ENCODE peak calls at places on chromosomes 4 and X, in nine cellular contexts. Z, U, B, Y, O, T, S, A and Q are unnamed samples.

GRCh38 chr4:3226467-3226866 is 22.5 kb upstream of the MSANTD1 start:
- DNase-seq in Z (no peak), U (no peak), B (no peak), Y (no peak), O (no peak), T (no peak), S (no peak), A (no peak), Q (no peak)

GRCh38 chrX:10633722-10634121 is 13.3 kb upstream of the MID1 start:
- DNase-seq in Z (no peak), U (no peak), B (peak), Y (peak), O (peak), T (peak), S (peak), A (peak), Q (peak)

GRCh38 chr4:137685357-137685756 is 153.1 kb upstream of the PCDH18 start:
- DNase-seq in Z (no peak), U (no peak), B (no peak), Y (no peak), O (peak), T (no peak), S (no peak), A (no peak), Q (no peak)

GRCh38 chr4:23934915-23935314 is 45.1 kb upstream of the PPARGC1A start:
- DNase-seq in Z (peak), U (peak), B (no peak), Y (no peak), O (peak), T (peak), S (peak), A (peak), Q (peak)

GRCh38 chr4:139391731-139392130 is 62.2 kb upstream of the RAB33B start:
- DNase-seq in Z (no peak), U (no peak), B (no peak), Y (no peak), O (no peak), T (no peak), S (no peak), A (no peak), Q (no peak)

GRCh38 chr4:36241771-36242170 is 2.5 kb downstream of the ARAP2 start:
- DNase-seq in Z (no peak), U (no peak), B (no peak), Y (no peak), O (no peak), T (no peak), S (no peak), A (no peak), Q (no peak)

GRCh38 chr4:55372259-55372658 is 23.5 kb upstream of the TMEM165 start:
- DNase-seq in Z (no peak), U (no peak), B (no peak), Y (no peak), O (no peak), T (no peak), S (no peak), A (peak), Q (no peak)

GRCh38 chr4:137226900-137227299 is 305.4 kb downstream of the PCDH18 start:
- DNase-seq in Z (no peak), U (no peak), B (peak), Y (no peak), O (no peak), T (peak), S (no peak), A (no peak), Q (peak)

GRCh38 chr4:139167774-139168444 is 9.1 kb downstream of the ELF2 start:
- DNase-seq in Z (no peak), U (no peak), B (peak), Y (peak), O (peak), T (peak), S (no peak), A (peak), Q (peak)

GRCh38 chr4:173367285-173367684 is 3.5 kb upstream of the SAP30 start:
- DNase-seq in Z (no peak), U (no peak), B (no peak), Y (no peak), O (no peak), T (no peak), S (no peak), A (no peak), Q (peak)

GRCh38 chr4:176492648-176493302 is 173.0 kb downstream of the SPCS3 start:
- DNase-seq in Z (no peak), U (no peak), B (no peak), Y (no peak), O (no peak), T (no peak), S (no peak), A (no peak), Q (no peak)

DNA sequence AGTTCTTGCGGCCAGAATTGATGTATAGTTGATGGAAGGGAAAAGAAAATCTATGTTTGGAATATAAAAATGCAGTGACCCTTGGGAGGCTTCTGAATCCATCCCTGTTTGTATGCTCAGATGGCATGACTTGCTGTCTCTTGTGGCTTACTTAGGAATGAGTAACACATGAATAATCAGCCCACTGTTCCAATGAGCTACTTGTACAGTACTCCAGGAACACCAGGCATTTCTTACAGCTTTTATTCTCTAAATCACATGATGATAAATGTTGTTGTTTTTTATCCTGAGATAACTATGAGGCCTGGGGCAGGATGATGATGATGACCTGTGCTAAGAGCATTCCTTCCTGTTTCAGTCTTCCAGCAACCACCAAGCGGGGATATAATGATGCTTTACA is 18.9 kb downstream of the TMPRSS11E start:
- DNase-seq in Z (no peak), U (no peak), B (no peak), Y (no peak), O (peak), T (no peak), S (no peak), A (peak), Q (peak)
- H3K4me3 ChIP-seq in Z (no peak), U (no peak), B (no peak), Y (no peak), O (no peak), T (no peak), S (no peak), A (no peak), Q (no peak)

DNA sequence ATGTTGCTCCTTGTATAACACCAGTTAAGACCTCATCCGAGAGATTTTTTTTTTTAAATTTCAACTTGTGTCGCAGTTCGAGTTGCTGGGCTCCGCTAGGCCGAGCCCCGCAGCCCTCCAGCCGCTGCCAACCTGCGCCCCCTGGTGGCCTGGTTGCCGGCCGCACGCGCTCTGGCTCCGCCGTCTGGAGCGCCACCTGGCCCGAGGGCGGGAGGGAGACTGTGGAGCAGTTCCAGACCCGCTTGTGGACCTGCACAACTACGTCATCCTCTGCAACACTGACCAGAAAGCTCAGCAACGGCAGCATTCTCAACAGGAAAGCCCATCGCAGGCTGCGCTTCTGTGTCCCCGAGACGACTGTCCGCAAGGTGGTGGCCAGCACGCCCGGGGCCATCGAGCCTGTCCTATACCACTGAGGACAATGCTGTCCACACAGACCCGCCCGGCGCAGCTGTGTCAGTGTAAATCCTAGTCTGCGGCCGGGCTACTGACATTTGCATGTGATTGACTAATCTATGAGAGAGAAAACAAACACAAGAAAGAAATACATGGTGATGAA is 39.1 kb downstream of the ARL9 start:
- DNase-seq in Z (peak), U (peak), B (peak), Y (peak), O (peak), T (peak), S (peak), A (peak), Q (peak)
- TF ChIP-seq CTCF in Z (peak), U (no peak), B (peak), Y (peak), O (peak), T (peak), S (peak), A (peak), Q (peak)

GRCh38 chr4:15451866-15452765 is 17.6 kb upstream of the CC2D2A start:
- DNase-seq in Z (no peak), U (no peak), B (no peak), Y (peak), O (peak), T (peak), S (peak), A (peak), Q (peak)
- H3K4me3 ChIP-seq in Z (no peak), U (no peak), B (no peak), Y (no peak), O (no peak), T (no peak), S (no peak), A (no peak), Q (no peak)

GRCh38 chrX:103573205-103573604 is 12.1 kb upstream of the TCEAL4 start:
- DNase-seq in Z (no peak), U (no peak), B (peak), Y (no peak), O (no peak), T (no peak), S (no peak), A (no peak), Q (no peak)
- TF ChIP-seq CTCF in Z (no peak), U (no peak), B (no peak), Y (no peak), O (no peak), T (no peak), S (no peak), A (no peak), Q (no peak)

GRCh38 chr4:156344397-156344796 is 390.7 kb upstream of the CTSO start:
- DNase-seq in Z (no peak), U (no peak), B (no peak), Y (no peak), O (no peak), T (no peak), S (no peak), A (no peak), Q (no peak)

GRCh38 chr4:156347412-156348075 is 393.9 kb upstream of the CTSO start:
- DNase-seq in Z (no peak), U (no peak), B (peak), Y (no peak), O (peak), T (peak), S (no peak), A (peak), Q (peak)

GRCh38 chr4:156346959-156347385 is 393.3 kb upstream of the CTSO start:
- DNase-seq in Z (no peak), U (no peak), B (peak), Y (no peak), O (no peak), T (no peak), S (no peak), A (no peak), Q (no peak)
- H3K4me3 ChIP-seq in Z (no peak), U (no peak), B (no peak), Y (no peak), O (no peak), T (no peak), S (no peak), A (no peak), Q (no peak)